ENCODE peak calls at places on chromosome 15, in six cellular contexts. K is NB4, H is fibroblast of mammary gland, X is AG09309, P is fibroblast of villous mesenchyme, D is adrenal gland. A is an unnamed sample.

GRCh38 chr15:98745179-98745578 is 96.8 kb downstream of the IGF1R start:
- DNase-seq in K (no peak), H (no peak), X (no peak), P (no peak), D (no peak), A (no peak)

GRCh38 chr15:87711011-87711410 is 545.5 kb downstream of the NTRK3 start:
- DNase-seq in K (no peak), H (no peak), X (no peak), P (peak), D (no peak), A (no peak)

GRCh38 chr15:45522931-45523331 is 376 bp upstream of the SLC30A4 start:
- DNase-seq in K (peak), H (peak), X (no peak), P (peak), D (no peak), A (no peak)

GRCh38 chr15:80887148-80887547 is 102.5 kb downstream of the MESD start:
- DNase-seq in K (no peak), H (no peak), X (no peak), P (no peak), D (no peak), A (no peak)

GRCh38 chr15:34616613-34617012 is 33.2 kb upstream of the GOLGA8B start:
- DNase-seq in K (peak), H (peak), X (no peak), P (peak), D (no peak), A (peak)

GRCh38 chr15:45471151-45471550 is 51.4 kb downstream of the SLC30A4 start:
- DNase-seq in K (no peak), H (no peak), X (no peak), P (no peak), D (no peak), A (no peak)

GRCh38 chr15:75583689-75584088 is 4.6 kb upstream of the PTPN9 start:
- DNase-seq in K (no peak), H (no peak), X (no peak), P (no peak), D (no peak), A (no peak)

GRCh38 chr15:75817151-75817935 is 25.9 kb upstream of the UBE2Q2 start:
- DNase-seq in K (no peak), H (peak), X (no peak), P (peak), D (no peak), A (no peak)

GRCh38 chr15:30859091-30859874 is 44.4 kb upstream of the FAN1 start:
- DNase-seq in K (peak), H (peak), X (peak), P (peak), D (no peak), A (no peak)

GRCh38 chr15:80251505-80252280 is at the start of gene CTXND1:
- DNase-seq in K (no peak), H (no peak), X (no peak), P (no peak), D (peak), A (no peak)

GRCh38 chr15:68939501-68939900 is 9.2 kb downstream of the SPESP1 start:
- DNase-seq in K (no peak), H (no peak), X (no peak), P (no peak), D (no peak), A (no peak)

DNA sequence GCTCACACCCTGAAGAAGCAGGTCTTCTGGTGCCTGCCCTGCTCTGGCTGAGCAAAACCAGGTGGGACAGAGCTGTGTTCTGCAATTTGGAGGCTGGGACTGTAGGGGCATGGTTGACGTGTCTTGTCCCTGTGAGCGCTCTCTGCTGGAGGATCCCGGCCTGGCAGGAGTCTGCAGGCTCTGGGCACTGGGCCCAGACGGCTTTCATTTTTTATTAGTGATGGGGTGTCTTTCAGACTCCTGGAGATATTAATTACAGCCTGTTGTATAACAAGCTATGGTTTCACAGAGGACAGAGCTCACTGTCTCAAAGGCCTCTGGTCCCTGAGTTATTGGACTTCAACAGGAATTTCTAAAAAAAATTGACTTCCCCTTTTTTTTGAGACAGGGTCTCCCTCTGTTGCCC is 29.5 kb upstream of the ZNF710 start:
- DNase-seq in K (peak), H (peak), X (peak), P (peak), D (peak), A (no peak)
- TF ChIP-seq CTCF in K (peak), H (peak), X (peak), P (peak), D (peak), A (peak)

DNA sequence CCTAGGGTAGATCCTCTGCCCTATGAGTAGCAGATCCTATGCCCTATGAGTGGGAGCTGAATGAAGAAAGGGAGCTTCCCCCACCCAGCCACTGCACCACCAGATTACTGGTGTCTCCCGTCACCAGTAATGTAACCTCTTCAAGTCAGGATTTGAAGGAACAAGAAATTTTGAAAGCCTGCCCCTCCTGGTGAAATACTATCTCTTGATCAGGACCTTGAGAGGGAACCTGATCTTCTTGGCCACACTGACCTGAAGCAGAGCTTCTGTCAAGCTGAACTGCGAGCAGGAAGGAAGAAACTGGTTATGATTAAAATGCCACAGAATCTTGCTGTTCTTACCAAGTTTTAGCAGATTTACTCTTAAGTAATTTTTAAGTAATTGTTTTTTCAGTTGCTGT is 62.8 kb downstream of the RSL24D1 start:
- DNase-seq in K (no peak), H (no peak), X (no peak), P (no peak), D (no peak), A (no peak)
- TF ChIP-seq CTCF in K (no peak), H (no peak), X (no peak), P (no peak), D (no peak), A (no peak)

GRCh38 chr15:49242820-49243219 is 72.8 kb downstream of the GALK2 start:
- DNase-seq in K (no peak), H (peak), X (peak), P (peak), D (peak), A (no peak)
- TF ChIP-seq CTCF in K (no peak), H (no peak), X (no peak), P (peak), D (no peak), A (no peak)

GRCh38 chr15:97234841-97235240 is 725.7 kb upstream of the ARRDC4 start:
- DNase-seq in K (peak), H (no peak), X (no peak), P (no peak), D (no peak), A (no peak)
- TF ChIP-seq CTCF in K (no peak), H (no peak), X (no peak), P (no peak), D (no peak), A (no peak)